ENCODE peak calls at places on chromosomes 13 and 19, in seven cellular contexts. One of them, this sample, is unnamed.

GRCh38 chr13:89455741-89456140 is 1784.6 kb downstream of the SLITRK5 start:
- DNase-seq in IMR-90: no peak
- DNase-seq in HepG2: no peak
- DNase-seq in K562: no peak
- DNase-seq in H1: no peak
- DNase-seq in SK-N-SH: no peak
- DNase-seq in GM12878: no peak
- DNase-seq in this sample: no peak

GRCh38 chr13:39455534-39456175 is 147.3 kb downstream of the LHFPL6 start:
- DNase-seq in IMR-90: peak
- DNase-seq in HepG2: no peak
- DNase-seq in K562: no peak
- DNase-seq in H1: no peak
- DNase-seq in SK-N-SH: peak
- DNase-seq in GM12878: no peak
- DNase-seq in this sample: no peak

GRCh38 chr19:19214892-19215291 is 3.1 kb downstream of the NCAN start:
- DNase-seq in IMR-90: peak
- DNase-seq in HepG2: peak
- DNase-seq in K562: peak
- DNase-seq in H1: no peak
- DNase-seq in SK-N-SH: no peak
- DNase-seq in GM12878: no peak
- DNase-seq in this sample: no peak

GRCh38 chr19:40947573-40947972 is 43.5 kb upstream of the CYP2B6 start:
- DNase-seq in IMR-90: no peak
- DNase-seq in HepG2: no peak
- DNase-seq in K562: no peak
- DNase-seq in H1: no peak
- DNase-seq in SK-N-SH: no peak
- DNase-seq in GM12878: no peak
- DNase-seq in this sample: no peak

GRCh38 chr19:38402967-38403674 is at the start of gene FAM98C:
- DNase-seq in IMR-90: peak
- DNase-seq in HepG2: peak
- DNase-seq in K562: peak
- DNase-seq in H1: peak
- DNase-seq in SK-N-SH: peak
- DNase-seq in GM12878: peak
- DNase-seq in this sample: peak

GRCh38 chr19:15241259-15241658 is 9.0 kb upstream of the EPHX3 start:
- DNase-seq in IMR-90: peak
- DNase-seq in HepG2: no peak
- DNase-seq in K562: no peak
- DNase-seq in H1: no peak
- DNase-seq in SK-N-SH: no peak
- DNase-seq in GM12878: no peak
- DNase-seq in this sample: no peak

GRCh38 chr13:59492030-59492636 is 671.6 kb downstream of the DIAPH3 start:
- DNase-seq in IMR-90: peak
- DNase-seq in HepG2: no peak
- DNase-seq in K562: no peak
- DNase-seq in H1: no peak
- DNase-seq in SK-N-SH: no peak
- DNase-seq in GM12878: no peak
- DNase-seq in this sample: no peak

GRCh38 chr19:31002852-31003251 is 346.4 kb downstream of the TSHZ3 start:
- DNase-seq in IMR-90: no peak
- DNase-seq in HepG2: no peak
- DNase-seq in K562: no peak
- DNase-seq in H1: no peak
- DNase-seq in SK-N-SH: peak
- DNase-seq in GM12878: no peak
- DNase-seq in this sample: no peak

GRCh38 chr19:19185853-19186728 is 5.9 kb downstream of the BORCS8 start:
- DNase-seq in IMR-90: peak
- DNase-seq in HepG2: peak
- DNase-seq in K562: peak
- DNase-seq in H1: peak
- DNase-seq in SK-N-SH: peak
- DNase-seq in GM12878: no peak
- DNase-seq in this sample: no peak

GRCh38 chr13:91601807-91602206 is 203.4 kb downstream of the GPC5 start:
- DNase-seq in IMR-90: no peak
- DNase-seq in HepG2: no peak
- DNase-seq in K562: no peak
- DNase-seq in H1: no peak
- DNase-seq in SK-N-SH: no peak
- DNase-seq in GM12878: no peak
- DNase-seq in this sample: no peak

GRCh38 chr19:46838160-46838559 is 12.5 kb downstream of the AP2S1 start:
- DNase-seq in IMR-90: no peak
- DNase-seq in HepG2: no peak
- DNase-seq in K562: peak
- DNase-seq in H1: no peak
- DNase-seq in SK-N-SH: peak
- DNase-seq in GM12878: no peak
- DNase-seq in this sample: no peak

GRCh38 chr13:66117573-66117972 is 1112.6 kb downstream of the PCDH9 start:
- DNase-seq in IMR-90: no peak
- DNase-seq in HepG2: no peak
- DNase-seq in K562: no peak
- DNase-seq in H1: no peak
- DNase-seq in SK-N-SH: no peak
- DNase-seq in GM12878: no peak
- DNase-seq in this sample: no peak

GRCh38 chr19:38264486-38265212 is at the start of gene SPINT2:
- DNase-seq in IMR-90: no peak
- DNase-seq in HepG2: no peak
- DNase-seq in K562: no peak
- DNase-seq in H1: peak
- DNase-seq in SK-N-SH: peak
- DNase-seq in GM12878: no peak
- DNase-seq in this sample: no peak

GRCh38 chr13:101490400-101491015 is 38.0 kb downstream of the ITGBL1 start:
- DNase-seq in IMR-90: no peak
- DNase-seq in HepG2: no peak
- DNase-seq in K562: no peak
- DNase-seq in H1: no peak
- DNase-seq in SK-N-SH: no peak
- DNase-seq in GM12878: no peak
- DNase-seq in this sample: no peak

GRCh38 chr19:19260842-19261241 is 12.3 kb downstream of the TM6SF2 start:
- DNase-seq in IMR-90: no peak
- DNase-seq in HepG2: no peak
- DNase-seq in K562: no peak
- DNase-seq in H1: no peak
- DNase-seq in SK-N-SH: no peak
- DNase-seq in GM12878: no peak
- DNase-seq in this sample: no peak

GRCh38 chr13:23667750-23668149 is 97.5 kb downstream of the TNFRSF19 start:
- DNase-seq in IMR-90: no peak
- DNase-seq in HepG2: no peak
- DNase-seq in K562: no peak
- DNase-seq in H1: no peak
- DNase-seq in SK-N-SH: no peak
- DNase-seq in GM12878: no peak
- DNase-seq in this sample: no peak

GRCh38 chr19:8335343-8336071 is 7.6 kb downstream of the KANK3 start:
- DNase-seq in IMR-90: no peak
- DNase-seq in HepG2: no peak
- DNase-seq in K562: peak
- DNase-seq in H1: no peak
- DNase-seq in SK-N-SH: peak
- DNase-seq in GM12878: no peak
- DNase-seq in this sample: peak

GRCh38 chr19:33134571-33135041 is 2.7 kb downstream of the WDR88 start:
- DNase-seq in IMR-90: no peak
- DNase-seq in HepG2: no peak
- DNase-seq in K562: peak
- DNase-seq in H1: no peak
- DNase-seq in SK-N-SH: peak
- DNase-seq in GM12878: no peak
- DNase-seq in this sample: no peak

GRCh38 chr19:17292301-17293074 is 10.7 kb downstream of the ABHD8 start:
- DNase-seq in IMR-90: peak
- DNase-seq in HepG2: peak
- DNase-seq in K562: peak
- DNase-seq in H1: peak
- DNase-seq in SK-N-SH: peak
- DNase-seq in GM12878: peak
- DNase-seq in this sample: peak

GRCh38 chr13:65966991-65967451 is 1263.1 kb downstream of the PCDH9 start:
- DNase-seq in IMR-90: peak
- DNase-seq in HepG2: peak
- DNase-seq in K562: peak
- DNase-seq in H1: peak
- DNase-seq in SK-N-SH: peak
- DNase-seq in GM12878: no peak
- DNase-seq in this sample: peak

GRCh38 chr19:54430306-54431254 is 15.3 kb downstream of the TTYH1 start:
- DNase-seq in IMR-90: no peak
- DNase-seq in HepG2: no peak
- DNase-seq in K562: peak
- DNase-seq in H1: no peak
- DNase-seq in SK-N-SH: peak
- DNase-seq in GM12878: no peak
- DNase-seq in this sample: no peak

GRCh38 chr19:11088508-11089253 is 582 bp upstream of the LDLR start:
- DNase-seq in IMR-90: no peak
- DNase-seq in HepG2: peak
- DNase-seq in K562: no peak
- DNase-seq in H1: no peak
- DNase-seq in SK-N-SH: no peak
- DNase-seq in GM12878: no peak
- DNase-seq in this sample: no peak

GRCh38 chr13:74246398-74246975 is 112.3 kb upstream of the KLF12 start:
- DNase-seq in IMR-90: peak
- DNase-seq in HepG2: no peak
- DNase-seq in K562: no peak
- DNase-seq in H1: no peak
- DNase-seq in SK-N-SH: no peak
- DNase-seq in GM12878: no peak
- DNase-seq in this sample: no peak

GRCh38 chr19:11694533-11695439 is 44.0 kb downstream of the ZNF823 start:
- DNase-seq in IMR-90: peak
- DNase-seq in HepG2: peak
- DNase-seq in K562: peak
- DNase-seq in H1: peak
- DNase-seq in SK-N-SH: peak
- DNase-seq in GM12878: peak
- DNase-seq in this sample: no peak

GRCh38 chr13:100542546-100543156 is 45.9 kb downstream of the GGACT start:
- DNase-seq in IMR-90: peak
- DNase-seq in HepG2: peak
- DNase-seq in K562: peak
- DNase-seq in H1: no peak
- DNase-seq in SK-N-SH: no peak
- DNase-seq in GM12878: peak
- DNase-seq in this sample: peak

DNA sequence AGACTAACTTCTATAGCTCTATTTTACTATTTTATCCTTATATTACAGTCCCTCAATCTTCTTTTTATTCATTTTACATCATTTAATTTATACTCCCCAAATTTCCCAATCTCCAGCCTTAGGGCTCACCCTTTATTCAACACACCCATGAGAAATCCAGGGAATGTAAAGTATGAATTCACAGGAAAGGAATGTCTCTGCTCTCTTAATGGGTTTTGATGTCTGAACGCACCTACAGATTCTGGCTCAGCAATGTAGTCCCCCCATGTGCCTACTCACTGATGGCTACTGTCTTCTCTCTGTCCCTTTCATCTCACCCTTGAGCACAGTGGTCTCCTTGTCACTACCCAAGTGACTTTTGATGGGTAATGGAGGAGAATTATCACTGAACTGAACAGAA is 32.8 kb downstream of the TNFSF13B start:
- DNase-seq in IMR-90: peak
- DNase-seq in HepG2: no peak
- DNase-seq in K562: no peak
- DNase-seq in H1: no peak
- DNase-seq in SK-N-SH: no peak
- DNase-seq in GM12878: no peak
- DNase-seq in this sample: no peak
- TF ChIP-seq RAD21 in IMR-90: no peak
- TF ChIP-seq RAD21 in HepG2: no peak
- TF ChIP-seq RAD21 in K562: no peak
- TF ChIP-seq RAD21 in H1: no peak
- TF ChIP-seq RAD21 in SK-N-SH: no peak
- TF ChIP-seq RAD21 in GM12878: no peak
- TF ChIP-seq RAD21 in this sample: no peak

DNA sequence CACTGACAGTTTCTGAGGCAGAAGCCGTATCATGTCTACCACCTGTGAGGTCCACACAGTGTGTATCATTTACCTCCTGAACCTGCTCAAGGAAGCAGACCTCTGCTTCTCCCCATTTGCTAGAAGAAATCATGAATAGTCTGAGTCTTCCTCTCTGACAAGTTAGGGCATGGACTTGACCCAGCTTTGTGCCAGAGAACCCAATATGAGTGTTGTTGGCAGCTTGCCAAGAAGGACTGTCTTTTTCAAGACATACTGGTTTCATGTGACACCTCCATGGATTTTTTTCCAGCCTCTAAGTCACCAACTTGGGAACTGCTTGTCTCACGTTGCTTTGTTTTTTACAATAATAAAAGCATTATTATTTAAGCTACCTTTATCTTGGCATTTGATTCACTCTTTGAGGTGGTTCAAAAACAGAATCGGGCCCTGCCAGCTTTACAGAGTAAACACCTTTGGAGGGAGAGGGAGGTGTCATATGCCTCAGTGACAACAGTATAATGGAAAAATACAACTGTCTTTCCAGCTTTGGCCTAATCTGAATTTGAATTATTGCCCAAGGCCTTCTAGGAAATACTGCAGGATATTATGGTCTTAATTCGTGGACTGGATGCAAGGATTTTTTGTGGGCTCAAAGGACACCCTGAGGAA is 9.6 kb downstream of the ZNF211 start:
- DNase-seq in IMR-90: no peak
- DNase-seq in HepG2: no peak
- DNase-seq in K562: no peak
- DNase-seq in H1: no peak
- DNase-seq in SK-N-SH: no peak
- DNase-seq in GM12878: no peak
- DNase-seq in this sample: no peak
- TF ChIP-seq USF2 in IMR-90: no peak
- TF ChIP-seq USF2 in HepG2: no peak
- TF ChIP-seq USF2 in K562: no peak
- TF ChIP-seq USF2 in H1: no peak
- TF ChIP-seq USF2 in SK-N-SH: no peak
- TF ChIP-seq USF2 in GM12878: no peak
- TF ChIP-seq USF2 in this sample: no peak

GRCh38 chr13:20671789-20672188 is 31.7 kb upstream of the IL17D start:
- DNase-seq in IMR-90: no peak
- DNase-seq in HepG2: no peak
- DNase-seq in K562: no peak
- DNase-seq in H1: no peak
- DNase-seq in SK-N-SH: no peak
- DNase-seq in GM12878: no peak
- DNase-seq in this sample: no peak
- TF ChIP-seq RAD21 in IMR-90: no peak
- TF ChIP-seq RAD21 in HepG2: no peak
- TF ChIP-seq RAD21 in K562: no peak
- TF ChIP-seq RAD21 in H1: no peak
- TF ChIP-seq RAD21 in SK-N-SH: no peak
- TF ChIP-seq RAD21 in GM12878: no peak
- TF ChIP-seq RAD21 in this sample: no peak

GRCh38 chr19:5665781-5666513 is 14.4 kb downstream of the MICOS13 start:
- DNase-seq in IMR-90: peak
- DNase-seq in HepG2: peak
- DNase-seq in K562: peak
- DNase-seq in H1: no peak
- DNase-seq in SK-N-SH: no peak
- DNase-seq in GM12878: peak
- DNase-seq in this sample: peak
- TF ChIP-seq USF2 in IMR-90: peak
- TF ChIP-seq USF2 in HepG2: no peak
- TF ChIP-seq USF2 in K562: no peak
- TF ChIP-seq USF2 in H1: no peak
- TF ChIP-seq USF2 in SK-N-SH: no peak
- TF ChIP-seq USF2 in GM12878: no peak
- TF ChIP-seq USF2 in this sample: no peak

This sample was measured in A549.